ENCODE peak calls at places on chromosomes 12 and 14, in six cellular contexts. T is GM12878, Q is GM12892, F is H1, D is K562, I is HepG2. U is an unnamed sample.

GRCh38 chr12:93302331-93303229 is 75.1 kb upstream of the NUDT4 start:
- DNase-seq in T (no peak), I (no peak), F (no peak), D (peak; percentile 47), Q (no peak), U (no peak)

GRCh38 chr12:4540633-4541032 is 1.9 kb downstream of the RAD51AP1 start:
- DNase-seq in I (no peak), T (no peak), D (no peak), Q (no peak), F (no peak), U (no peak)

GRCh38 chr12:66516133-66516532 is 162.7 kb downstream of the GRIP1 start:
- DNase-seq in D (peak; percentile 11), T (no peak), Q (no peak), F (no peak), I (no peak), U (no peak)

GRCh38 chr12:5694759-5695409 is 250.2 kb downstream of the ANO2 start:
- DNase-seq in F (no peak), T (no peak), I (no peak), D (no peak), Q (no peak), U (no peak)

GRCh38 chr14:101004954-101005353 is 101.4 kb upstream of the RTL1 start:
- DNase-seq in I (no peak), D (no peak), Q (no peak), F (no peak), T (no peak), U (no peak)

GRCh38 chr14:55605793-55606192 is 25.8 kb downstream of the KTN1 start:
- DNase-seq in I (peak; percentile 62), T (no peak), F (no peak), Q (no peak), D (no peak), U (no peak)

GRCh38 chr12:116955382-116956021 is 44.8 kb downstream of the FBXW8 start:
- DNase-seq in T (no peak), F (no peak), I (peak; percentile 28), D (peak; percentile 32), Q (no peak), U (no peak)

GRCh38 chr14:56118611-56119181 is 485 bp downstream of the PELI2 start:
- DNase-seq in D (no peak), T (no peak), Q (peak; percentile 6), I (no peak), F (no peak), U (no peak)

GRCh38 chr12:40446385-40446784 is 221.6 kb downstream of the LRRK2 start:
- DNase-seq in T (no peak), I (peak; percentile 12), F (no peak), Q (no peak), D (peak; percentile 6), U (peak; percentile 1)

GRCh38 chr12:52494518-52494917 is 1.5 kb upstream of the KRT6A start:
- DNase-seq in I (no peak), F (no peak), Q (no peak), D (no peak), T (no peak), U (no peak)

GRCh38 chr12:91991397-91992187 is 154.1 kb downstream of the BTG1 start:
- DNase-seq in Q (no peak), F (no peak), I (no peak), T (peak; percentile 32), D (no peak), U (no peak)

GRCh38 chr14:41167040-41167439 is 439.6 kb upstream of the LRFN5 start:
- DNase-seq in F (no peak), T (no peak), D (no peak), Q (no peak), I (no peak), U (no peak)

GRCh38 chr14:21346532-21347135 is 37.2 kb downstream of the SUPT16H start:
- DNase-seq in F (no peak), I (no peak), T (no peak), D (no peak), Q (no peak), U (no peak)

GRCh38 chr12:5222011-5222461 is 178.4 kb downstream of the KCNA5 start:
- DNase-seq in D (no peak), I (no peak), T (no peak), Q (no peak), F (no peak), U (no peak)

GRCh38 chr14:93712838-93713724 is 75.2 kb downstream of the PRIMA1 start:
- DNase-seq in F (no peak), I (no peak), T (no peak), D (no peak), Q (no peak), U (no peak)

GRCh38 chr14:29653303-29653702 is 274.3 kb downstream of the PRKD1 start:
- DNase-seq in T (no peak), D (no peak), Q (no peak), F (no peak), I (no peak), U (no peak)

GRCh38 chr12:1925125-1925963 is 6.9 kb upstream of the CACNA2D4 start:
- DNase-seq in D (no peak), I (no peak), T (no peak), F (no peak), Q (no peak), U (no peak)

GRCh38 chr14:69999246-69999645 is 120.0 kb downstream of the SMOC1 start:
- DNase-seq in F (no peak), D (no peak), T (no peak), Q (no peak), I (no peak), U (no peak)

GRCh38 chr14:36096090-36096489 is 80.4 kb downstream of the PTCSC3 start:
- DNase-seq in I (no peak), D (no peak), T (no peak), F (no peak), Q (no peak), U (no peak)

GRCh38 chr12:129772463-129773169 is 131.2 kb downstream of the TMEM132D start:
- DNase-seq in Q (no peak), F (no peak), T (no peak), D (no peak), I (no peak), U (no peak)

GRCh38 chr12:77362871-77363270 is 297.5 kb upstream of the E2F7 start:
- DNase-seq in F (no peak), T (no peak), D (no peak), Q (no peak), I (no peak), U (no peak)

GRCh38 chr14:101087614-101088394 is 184.3 kb upstream of the RTL1 start:
- DNase-seq in Q (no peak), T (no peak), D (no peak), I (no peak), F (no peak), U (no peak)

GRCh38 chr12:117472983-117473382 is 111.6 kb upstream of the NOS1 start:
- DNase-seq in T (no peak), D (peak; percentile 26), Q (no peak), F (peak; percentile 36), I (peak; percentile 9), U (no peak)

GRCh38 chr12:19151298-19151697 is 21.8 kb downstream of the PLEKHA5 start:
- DNase-seq in D (no peak), Q (no peak), I (no peak), F (no peak), T (no peak), U (no peak)

GRCh38 chr12:126342866-126343265 is 1277.6 kb downstream of the AACS start:
- DNase-seq in D (no peak), I (no peak), T (no peak), Q (no peak), F (no peak), U (no peak)
- TF ChIP-seq TAF1 in D (no peak), I (no peak), T (no peak), Q (no peak), F (no peak), U (no peak)

GRCh38 chr12:46785413-46785812 is 40.4 kb downstream of the SLC38A4 start:
- DNase-seq in F (no peak), D (no peak), Q (no peak), I (no peak), T (no peak), U (no peak)

GRCh38 chr12:46790066-46790465 is 35.7 kb downstream of the SLC38A4 start:
- DNase-seq in F (no peak), I (no peak), T (no peak), D (no peak), Q (no peak), U (no peak)

GRCh38 chr12:46787496-46788055 is 38.2 kb downstream of the SLC38A4 start:
- DNase-seq in I (no peak), Q (no peak), F (no peak), D (no peak), T (no peak), U (no peak)

GRCh38 chr12:46786774-46787173 is 39.0 kb downstream of the SLC38A4 start:
- DNase-seq in F (no peak), Q (no peak), I (no peak), T (no peak), D (no peak), U (no peak)

DNA sequence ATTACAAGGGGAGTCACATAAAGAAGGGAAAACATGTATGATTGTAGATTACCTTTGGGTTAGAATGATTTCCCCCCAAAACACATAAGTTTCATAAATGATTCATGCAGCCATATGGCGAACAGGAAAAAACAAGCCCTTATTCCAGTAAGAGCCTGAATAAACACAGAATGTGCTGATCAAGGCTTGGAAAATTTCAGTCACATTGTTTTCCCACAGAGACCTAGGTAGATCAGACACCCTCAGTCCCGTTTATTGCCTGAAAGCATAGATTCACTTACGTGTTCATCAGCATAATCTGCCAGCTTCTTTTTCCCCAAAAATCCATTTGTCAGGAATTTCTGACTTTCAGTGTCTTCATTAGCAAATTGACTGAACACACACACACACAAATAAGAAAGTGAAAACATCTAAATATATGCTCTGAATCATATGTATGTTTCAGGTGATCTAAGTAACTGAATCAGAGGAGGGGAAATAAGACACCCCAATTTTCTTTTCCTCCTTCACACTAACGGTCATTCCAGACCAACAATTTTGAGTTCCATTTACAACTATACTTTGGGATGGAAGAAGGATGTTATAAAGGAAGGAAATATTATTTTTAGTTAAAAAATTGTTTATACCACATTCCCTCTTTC is 37.4 kb downstream of the SLC38A4 start:
- DNase-seq in T (no peak), F (no peak), Q (no peak), D (no peak), I (no peak), U (no peak)
- TF ChIP-seq POLR2A in T (no peak), F (no peak), Q (no peak), D (no peak), I (no peak), U (no peak)

DNA sequence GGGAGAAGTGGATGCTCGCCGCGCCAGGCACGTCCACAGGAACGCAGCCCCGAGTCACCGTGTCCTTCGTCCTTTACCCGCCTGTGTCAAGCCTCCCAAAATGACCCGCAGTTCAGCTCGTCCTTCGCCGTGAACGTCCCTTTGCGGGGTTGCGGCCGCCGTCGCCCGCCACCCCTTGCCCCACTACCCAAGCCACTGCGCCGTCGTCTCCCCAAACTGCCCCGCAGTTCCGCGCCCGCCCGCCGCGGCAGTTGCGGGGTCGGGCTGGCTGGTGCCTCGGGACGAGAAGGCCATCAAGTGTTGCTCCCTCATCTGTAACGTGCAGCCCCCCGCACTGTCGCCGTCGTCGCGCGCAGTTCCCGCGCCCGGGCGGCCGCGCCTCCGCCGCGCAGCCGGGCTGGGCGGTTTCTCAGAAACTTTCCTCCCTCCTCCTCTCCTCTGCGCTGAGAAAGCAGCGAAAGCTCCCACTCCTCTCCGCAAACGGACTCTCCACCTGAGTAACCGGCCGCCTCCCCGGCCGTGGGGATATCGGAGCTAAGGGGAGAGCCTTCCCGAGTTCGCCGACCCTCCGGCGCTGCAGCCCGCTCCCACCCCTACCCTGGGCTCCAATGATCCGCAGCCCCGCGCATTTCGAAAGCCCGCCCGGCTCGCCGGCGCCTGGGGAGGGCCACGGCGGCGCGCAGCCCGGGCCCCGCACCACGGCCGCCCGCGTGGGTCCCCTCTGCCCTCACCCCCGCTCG is 6.7 kb downstream of the CDKN1B start:
- DNase-seq in Q (no peak), I (no peak), T (no peak), F (no peak), D (peak; percentile 30), U (no peak)
- TF ChIP-seq POLR2AphosphoS5 in Q (no peak), I (peak; percentile 19), T (peak; percentile 75), F (no peak), D (no peak), U (peak; percentile 53)

GRCh38 chr12:110347767-110348166 is 55.7 kb downstream of the ANAPC7 start:
- DNase-seq in I (no peak), Q (no peak), D (no peak), F (no peak), T (no peak), U (no peak)
- TF ChIP-seq TAF1 in I (no peak), Q (no peak), D (no peak), F (no peak), T (no peak), U (no peak)

U was measured in GM12891.